ENCODE peak calls at places on chromosomes 7 and 10, in six cellular contexts. One of them, this sample, is unnamed.

GRCh38 chr10:124728071-124728829 is 15.9 kb downstream of the FAM53B start:
- DNase-seq in tibial artery: no peak
- DNase-seq in A673: no peak
- DNase-seq in upper lobe of left lung: no peak
- DNase-seq in AG10803: peak
- DNase-seq in upper lobe of right lung: peak
- DNase-seq in this sample: peak

GRCh38 chr7:47405921-47406765 is 175.8 kb downstream of the TNS3 start:
- DNase-seq in AG10803: peak
- DNase-seq in A673: no peak
- DNase-seq in upper lobe of left lung: peak
- DNase-seq in upper lobe of right lung: peak
- DNase-seq in tibial artery: no peak
- DNase-seq in this sample: peak

GRCh38 chr10:8456386-8456785 is 401.9 kb downstream of the GATA3 start:
- DNase-seq in upper lobe of left lung: no peak
- DNase-seq in upper lobe of right lung: no peak
- DNase-seq in tibial artery: no peak
- DNase-seq in A673: no peak
- DNase-seq in AG10803: no peak
- DNase-seq in this sample: no peak

GRCh38 chr7:25656581-25657026 is 428.3 kb upstream of the NPVF start:
- DNase-seq in upper lobe of left lung: no peak
- DNase-seq in A673: peak
- DNase-seq in upper lobe of right lung: no peak
- DNase-seq in AG10803: peak
- DNase-seq in tibial artery: no peak
- DNase-seq in this sample: no peak

GRCh38 chr10:74179124-74179710 is 28.2 kb downstream of the ADK start:
- DNase-seq in upper lobe of right lung: no peak
- DNase-seq in A673: no peak
- DNase-seq in AG10803: no peak
- DNase-seq in tibial artery: no peak
- DNase-seq in upper lobe of left lung: no peak
- DNase-seq in this sample: no peak

GRCh38 chr10:34109952-34110702 is 705.0 kb downstream of the PARD3 start:
- DNase-seq in AG10803: peak
- DNase-seq in tibial artery: no peak
- DNase-seq in A673: peak
- DNase-seq in upper lobe of left lung: no peak
- DNase-seq in upper lobe of right lung: no peak
- DNase-seq in this sample: peak

GRCh38 chr10:119663866-119664698 is 12.9 kb downstream of the BAG3 start:
- DNase-seq in AG10803: no peak
- DNase-seq in tibial artery: no peak
- DNase-seq in upper lobe of left lung: peak
- DNase-seq in upper lobe of right lung: no peak
- DNase-seq in A673: no peak
- DNase-seq in this sample: peak

GRCh38 chr10:18333616-18334015 is 193.4 kb downstream of the CACNB2 start:
- DNase-seq in AG10803: peak
- DNase-seq in A673: no peak
- DNase-seq in upper lobe of right lung: no peak
- DNase-seq in upper lobe of left lung: no peak
- DNase-seq in tibial artery: no peak
- DNase-seq in this sample: no peak

GRCh38 chr10:118965636-118966035 is 63.9 kb upstream of the NANOS1 start:
- DNase-seq in AG10803: no peak
- DNase-seq in upper lobe of right lung: no peak
- DNase-seq in tibial artery: no peak
- DNase-seq in upper lobe of left lung: no peak
- DNase-seq in A673: no peak
- DNase-seq in this sample: no peak

GRCh38 chr10:20596911-20597310 is 300.2 kb downstream of the NEBL start:
- DNase-seq in upper lobe of left lung: no peak
- DNase-seq in tibial artery: no peak
- DNase-seq in AG10803: peak
- DNase-seq in upper lobe of right lung: no peak
- DNase-seq in A673: no peak
- DNase-seq in this sample: peak

GRCh38 chr7:82109288-82109687 is 334.3 kb downstream of the CACNA2D1 start:
- DNase-seq in upper lobe of left lung: no peak
- DNase-seq in upper lobe of right lung: no peak
- DNase-seq in A673: peak
- DNase-seq in AG10803: peak
- DNase-seq in tibial artery: no peak
- DNase-seq in this sample: peak

GRCh38 chr7:33379891-33380525 is 250.6 kb downstream of the BBS9 start:
- DNase-seq in AG10803: no peak
- DNase-seq in upper lobe of right lung: no peak
- DNase-seq in A673: no peak
- DNase-seq in tibial artery: no peak
- DNase-seq in upper lobe of left lung: no peak
- DNase-seq in this sample: no peak

GRCh38 chr7:114979388-114979787 is 57.5 kb downstream of the MDFIC start:
- DNase-seq in upper lobe of left lung: peak
- DNase-seq in AG10803: peak
- DNase-seq in A673: no peak
- DNase-seq in upper lobe of right lung: no peak
- DNase-seq in tibial artery: peak
- DNase-seq in this sample: peak

GRCh38 chr7:132882714-132883428 is 199.0 kb downstream of the CHCHD3 start:
- DNase-seq in AG10803: no peak
- DNase-seq in upper lobe of left lung: no peak
- DNase-seq in tibial artery: no peak
- DNase-seq in upper lobe of right lung: no peak
- DNase-seq in A673: no peak
- DNase-seq in this sample: no peak

GRCh38 chr7:78052112-78052511 is 253.5 kb downstream of the PHTF2 start:
- DNase-seq in upper lobe of left lung: no peak
- DNase-seq in tibial artery: no peak
- DNase-seq in upper lobe of right lung: no peak
- DNase-seq in AG10803: no peak
- DNase-seq in A673: no peak
- DNase-seq in this sample: no peak

GRCh38 chr7:78043159-78043558 is 244.6 kb downstream of the PHTF2 start:
- DNase-seq in upper lobe of left lung: no peak
- DNase-seq in A673: no peak
- DNase-seq in tibial artery: no peak
- DNase-seq in upper lobe of right lung: no peak
- DNase-seq in AG10803: no peak
- DNase-seq in this sample: no peak

GRCh38 chr7:78047800-78048199 is 249.2 kb downstream of the PHTF2 start:
- DNase-seq in tibial artery: no peak
- DNase-seq in upper lobe of left lung: no peak
- DNase-seq in AG10803: no peak
- DNase-seq in A673: no peak
- DNase-seq in upper lobe of right lung: no peak
- DNase-seq in this sample: no peak
- H3K4me3 ChIP-seq in tibial artery: no peak
- H3K4me3 ChIP-seq in upper lobe of left lung: no peak
- H3K4me3 ChIP-seq in AG10803: no peak
- H3K4me3 ChIP-seq in A673: no peak
- H3K4me3 ChIP-seq in upper lobe of right lung: no peak
- H3K4me3 ChIP-seq in this sample: no peak

GRCh38 chr10:43361532-43362190 is 9.8 kb upstream of the FXYD4 start:
- DNase-seq in AG10803: no peak
- DNase-seq in upper lobe of right lung: no peak
- DNase-seq in tibial artery: no peak
- DNase-seq in upper lobe of left lung: no peak
- DNase-seq in A673: no peak
- DNase-seq in this sample: no peak

GRCh38 chr10:43360086-43360485 is 11.3 kb upstream of the FXYD4 start:
- DNase-seq in AG10803: no peak
- DNase-seq in upper lobe of right lung: no peak
- DNase-seq in A673: no peak
- DNase-seq in tibial artery: no peak
- DNase-seq in upper lobe of left lung: no peak
- DNase-seq in this sample: peak

DNA sequence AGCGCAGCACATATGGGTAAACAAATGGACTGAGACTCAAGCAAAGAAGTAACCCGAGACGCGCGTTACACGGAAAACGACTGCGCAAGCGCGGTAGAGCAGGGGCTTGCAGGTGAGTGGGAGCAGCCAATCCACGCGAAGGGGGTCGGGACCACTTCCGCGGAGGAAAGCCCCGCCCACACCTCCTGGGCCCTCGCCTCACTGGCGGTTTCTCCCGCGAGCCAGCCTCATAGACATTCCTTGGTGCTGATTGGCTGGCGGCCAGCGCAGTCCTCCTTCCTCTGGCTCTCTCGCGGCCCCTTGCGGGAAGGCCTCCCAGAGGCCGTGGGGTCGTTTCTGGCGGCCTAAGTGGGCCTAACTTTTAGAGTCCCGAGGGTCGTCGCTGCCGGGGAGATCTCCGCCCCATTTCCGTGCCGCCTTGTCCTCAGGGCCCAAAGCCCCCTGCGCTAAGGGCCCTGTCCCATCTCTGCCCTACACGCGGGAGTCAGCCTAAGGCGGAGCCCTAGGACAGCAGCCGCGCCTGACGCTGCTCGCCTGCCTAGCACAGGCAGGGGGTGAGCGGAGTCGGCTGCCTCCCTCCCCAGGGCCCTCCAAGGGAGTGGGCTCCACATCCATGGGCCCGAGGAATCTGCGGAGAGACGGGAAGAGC is 9.1 kb upstream of the FXYD4 start:
- DNase-seq in tibial artery: peak
- DNase-seq in upper lobe of left lung: peak
- DNase-seq in AG10803: peak
- DNase-seq in A673: peak
- DNase-seq in upper lobe of right lung: peak
- DNase-seq in this sample: peak
- TF ChIP-seq CTCF in tibial artery: peak
- TF ChIP-seq CTCF in upper lobe of left lung: peak
- TF ChIP-seq CTCF in AG10803: peak
- TF ChIP-seq CTCF in A673: peak
- TF ChIP-seq CTCF in upper lobe of right lung: peak
- TF ChIP-seq CTCF in this sample: peak

GRCh38 chr10:33037726-33038125 is 79.7 kb upstream of the ITGB1 start:
- DNase-seq in A673: no peak
- DNase-seq in upper lobe of left lung: no peak
- DNase-seq in AG10803: no peak
- DNase-seq in upper lobe of right lung: no peak
- DNase-seq in tibial artery: no peak
- DNase-seq in this sample: no peak
- H3K4me3 ChIP-seq in A673: no peak
- H3K4me3 ChIP-seq in upper lobe of left lung: no peak
- H3K4me3 ChIP-seq in AG10803: no peak
- H3K4me3 ChIP-seq in upper lobe of right lung: no peak
- H3K4me3 ChIP-seq in tibial artery: no peak
- H3K4me3 ChIP-seq in this sample: no peak

DNA sequence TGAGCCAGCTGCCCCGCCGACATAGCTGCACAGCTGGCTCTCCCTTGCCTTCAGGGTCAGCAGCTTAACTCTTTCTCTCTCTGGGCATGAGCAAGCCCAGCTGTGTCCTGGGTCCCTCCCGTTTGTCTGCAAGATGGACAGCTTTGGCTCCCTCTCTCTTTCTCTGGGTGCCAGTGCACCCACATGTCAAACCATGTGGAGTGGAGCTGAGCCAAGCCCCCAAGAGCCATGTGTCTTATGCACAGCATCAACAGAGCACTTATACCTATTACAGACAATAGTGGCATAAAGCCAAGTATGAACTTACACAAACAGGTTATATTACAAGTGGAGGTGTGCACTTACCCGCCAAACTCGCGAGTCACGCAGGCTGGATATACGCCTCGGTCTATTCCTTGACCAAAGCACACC is 35.7 kb upstream of the MTPAP start:
- DNase-seq in upper lobe of right lung: peak
- DNase-seq in AG10803: peak
- DNase-seq in upper lobe of left lung: no peak
- DNase-seq in tibial artery: no peak
- DNase-seq in A673: peak
- DNase-seq in this sample: peak
- TF ChIP-seq CTCF in upper lobe of right lung: peak
- TF ChIP-seq CTCF in AG10803: peak
- TF ChIP-seq CTCF in upper lobe of left lung: peak
- TF ChIP-seq CTCF in tibial artery: peak
- TF ChIP-seq CTCF in A673: peak
- TF ChIP-seq CTCF in this sample: peak

GRCh38 chr10:80500572-80501380 is 36.9 kb upstream of the SH2D4B start:
- DNase-seq in upper lobe of right lung: peak
- DNase-seq in upper lobe of left lung: peak
- DNase-seq in A673: no peak
- DNase-seq in AG10803: no peak
- DNase-seq in tibial artery: peak
- DNase-seq in this sample: peak
- H3K4me3 ChIP-seq in upper lobe of right lung: no peak
- H3K4me3 ChIP-seq in upper lobe of left lung: no peak
- H3K4me3 ChIP-seq in A673: no peak
- H3K4me3 ChIP-seq in AG10803: no peak
- H3K4me3 ChIP-seq in tibial artery: no peak
- H3K4me3 ChIP-seq in this sample: no peak

DNA sequence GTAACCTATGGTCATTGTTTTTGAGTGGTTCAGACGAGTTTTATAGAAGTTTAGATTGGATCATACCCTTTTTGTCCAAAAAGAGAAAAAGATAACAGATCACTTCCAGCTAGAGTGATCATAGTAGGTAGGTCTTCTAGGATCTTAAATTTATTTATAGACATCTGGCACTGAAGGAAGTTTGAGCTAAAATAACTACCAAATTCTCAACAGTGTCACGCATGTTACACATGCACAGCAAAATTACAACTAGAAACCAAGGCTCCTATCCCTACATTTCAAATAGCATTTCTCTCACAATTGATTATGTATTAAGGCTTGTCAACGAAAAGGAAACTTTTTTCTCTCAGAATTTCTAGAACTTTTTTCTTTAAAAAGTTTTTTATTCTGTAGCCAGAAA is 2.3 kb downstream of the CALU start:
- DNase-seq in A673: no peak
- DNase-seq in upper lobe of right lung: no peak
- DNase-seq in AG10803: peak
- DNase-seq in upper lobe of left lung: no peak
- DNase-seq in tibial artery: no peak
- DNase-seq in this sample: no peak
- TF ChIP-seq CTCF in A673: no peak
- TF ChIP-seq CTCF in upper lobe of right lung: no peak
- TF ChIP-seq CTCF in AG10803: no peak
- TF ChIP-seq CTCF in upper lobe of left lung: no peak
- TF ChIP-seq CTCF in tibial artery: no peak
- TF ChIP-seq CTCF in this sample: no peak

GRCh38 chr7:95824586-95824985 is 52.2 kb downstream of the DYNC1I1 start:
- DNase-seq in upper lobe of left lung: no peak
- DNase-seq in upper lobe of right lung: no peak
- DNase-seq in A673: no peak
- DNase-seq in AG10803: no peak
- DNase-seq in tibial artery: no peak
- DNase-seq in this sample: no peak

DNA sequence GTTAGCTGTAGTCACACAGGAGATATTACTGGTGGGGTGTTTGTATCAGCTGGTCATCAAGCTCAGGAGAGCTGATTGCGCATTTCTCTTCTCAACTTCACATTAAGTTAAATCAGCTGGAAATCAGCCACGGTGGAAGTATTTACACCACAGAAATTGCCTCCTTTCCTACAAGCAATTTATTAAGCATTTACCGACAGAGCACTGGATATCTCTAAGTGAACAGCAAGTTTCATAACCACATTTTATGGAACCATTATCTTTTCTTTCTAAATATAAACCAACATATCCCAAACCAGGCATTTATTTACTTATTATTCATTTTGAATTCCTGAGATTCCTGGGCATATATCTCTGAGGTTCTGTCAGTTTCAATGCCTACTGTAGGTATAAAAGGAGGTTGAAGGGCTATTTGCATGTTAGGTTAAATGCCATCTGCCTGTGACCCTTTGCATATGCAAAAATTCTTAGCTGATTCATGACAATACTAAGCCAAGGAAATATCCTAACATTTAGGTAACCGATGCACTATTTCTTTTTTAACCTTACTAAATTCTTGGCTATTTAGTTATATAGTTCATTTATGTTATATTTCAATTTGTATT is 56.6 kb downstream of the DYNC1I1 start:
- DNase-seq in tibial artery: no peak
- DNase-seq in upper lobe of left lung: no peak
- DNase-seq in AG10803: no peak
- DNase-seq in A673: no peak
- DNase-seq in upper lobe of right lung: no peak
- DNase-seq in this sample: no peak
- H3K4me3 ChIP-seq in tibial artery: no peak
- H3K4me3 ChIP-seq in upper lobe of left lung: no peak
- H3K4me3 ChIP-seq in AG10803: no peak
- H3K4me3 ChIP-seq in A673: no peak
- H3K4me3 ChIP-seq in upper lobe of right lung: no peak
- H3K4me3 ChIP-seq in this sample: no peak

This sample was measured in cardiac fibroblast.